ENCODE peak calls at places on chromosome 16, in ten cellular contexts. C is ELR; M is HCT116; P is NCI-H2029; E is COR-L47; O is cardiac muscle cell; F is anterior cingulate cortex; X is A549; T is CD4-positive, alpha-beta T cell; W is NCI-H1930. I is an unnamed sample.

GRCh38 chr16:57977418-57978069 is 6.6 kb upstream of the CNGB1 start:
- DNase-seq in C (no peak), M (no peak), P (no peak), E (no peak), O (no peak), F (no peak), X (peak), T (no peak), W (no peak), I (no peak)

GRCh38 chr16:19595043-19595767 is 39.7 kb downstream of the VPS35L start:
- DNase-seq in C (peak), M (no peak), P (no peak), E (no peak), O (peak), F (no peak), X (peak), T (no peak), W (no peak), I (no peak)

GRCh38 chr16:10114411-10114810 is 67.8 kb downstream of the GRIN2A start:
- DNase-seq in C (peak), M (no peak), P (no peak), E (no peak), O (no peak), F (no peak), X (no peak), T (no peak), W (no peak), I (no peak)

GRCh38 chr16:78487471-78487870 is 388.0 kb downstream of the WWOX start:
- DNase-seq in C (no peak), M (no peak), P (no peak), E (no peak), O (no peak), F (no peak), X (no peak), T (no peak), W (no peak), I (no peak)

GRCh38 chr16:54194008-54194731 is 92.4 kb downstream of the IRX3 start:
- DNase-seq in C (peak), M (no peak), P (peak), E (no peak), O (peak), F (peak), X (no peak), T (no peak), W (no peak), I (no peak)

GRCh38 chr16:80988756-80989155 is 17.9 kb downstream of the CMC2 start:
- DNase-seq in C (no peak), M (no peak), P (no peak), E (no peak), O (no peak), F (no peak), X (no peak), T (no peak), W (no peak), I (no peak)

GRCh38 chr16:24309222-24309905 is 53.2 kb downstream of the CACNG3 start:
- DNase-seq in C (peak), M (peak), P (peak), E (no peak), O (peak), F (no peak), X (peak), T (no peak), W (no peak), I (no peak)

GRCh38 chr16:12027091-12027490 is 50.6 kb downstream of the SNX29 start:
- DNase-seq in C (no peak), M (peak), P (peak), E (peak), O (no peak), F (no peak), X (no peak), T (no peak), W (no peak), I (peak)

GRCh38 chr16:86490859-86491642 is 19.3 kb upstream of the FOXF1 start:
- DNase-seq in C (peak), M (no peak), P (no peak), E (no peak), O (no peak), F (no peak), X (no peak), T (no peak), W (no peak), I (no peak)

GRCh38 chr16:21656795-21657768 is 4.7 kb upstream of the IGSF6 start:
- DNase-seq in C (peak), M (peak), P (peak), E (peak), O (peak), F (no peak), X (peak), T (peak), W (peak), I (peak)

GRCh38 chr16:29232811-29233704 is 173.5 kb downstream of the NPIPB11 start:
- DNase-seq in C (no peak), M (no peak), P (no peak), E (no peak), O (no peak), F (no peak), X (no peak), T (no peak), W (no peak), I (no peak)

GRCh38 chr16:56600398-56600999 is 7.9 kb upstream of the MT2A start:
- DNase-seq in C (peak), M (peak), P (no peak), E (peak), O (peak), F (no peak), X (peak), T (no peak), W (no peak), I (peak)

GRCh38 chr16:6484121-6484520 is 848.5 kb upstream of the RBFOX1 start:
- DNase-seq in C (no peak), M (no peak), P (no peak), E (no peak), O (no peak), F (no peak), X (no peak), T (no peak), W (no peak), I (no peak)

GRCh38 chr16:72291531-72291981 is 119.6 kb upstream of the PMFBP1 start:
- DNase-seq in C (peak), M (peak), P (no peak), E (no peak), O (peak), F (no peak), X (peak), T (no peak), W (no peak), I (no peak)

GRCh38 chr16:85048921-85049562 is 21.4 kb downstream of the KIAA0513 start:
- DNase-seq in C (no peak), M (no peak), P (peak), E (no peak), O (no peak), F (peak), X (no peak), T (no peak), W (no peak), I (no peak)

GRCh38 chr16:82884320-82884898 is 257.6 kb downstream of the CDH13 start:
- DNase-seq in C (no peak), M (no peak), P (no peak), E (no peak), O (no peak), F (no peak), X (no peak), T (no peak), W (no peak), I (no peak)

GRCh38 chr16:85055503-85056210 is 28.1 kb downstream of the KIAA0513 start:
- DNase-seq in C (peak), M (no peak), P (no peak), E (no peak), O (peak), F (peak), X (no peak), T (peak), W (no peak), I (no peak)

GRCh38 chr16:46728804-46729203 is 19.3 kb downstream of the MYLK3 start:
- DNase-seq in C (no peak), M (no peak), P (no peak), E (no peak), O (no peak), F (no peak), X (no peak), T (no peak), W (no peak), I (no peak)

GRCh38 chr16:46757339-46758050 is 9.4 kb upstream of the MYLK3 start:
- DNase-seq in C (no peak), M (no peak), P (peak), E (peak), O (peak), F (no peak), X (no peak), T (no peak), W (no peak), I (peak)

GRCh38 chr16:82083710-82084353 is 48.8 kb downstream of the HSD17B2 start:
- DNase-seq in C (no peak), M (no peak), P (no peak), E (no peak), O (no peak), F (no peak), X (no peak), T (no peak), W (no peak), I (no peak)

GRCh38 chr16:47392114-47392513 is 68.7 kb downstream of the ITFG1 start:
- DNase-seq in C (peak), M (peak), P (peak), E (no peak), O (peak), F (no peak), X (no peak), T (no peak), W (no peak), I (no peak)

GRCh38 chr16:14303654-14304394 is 232.7 kb downstream of the MRTFB start:
- DNase-seq in C (no peak), M (no peak), P (no peak), E (no peak), O (no peak), F (no peak), X (no peak), T (no peak), W (no peak), I (no peak)

GRCh38 chr16:2339521-2340484 is 725 bp downstream of the ABCA3 start:
- DNase-seq in C (peak), M (no peak), P (peak), E (peak), O (peak), F (peak), X (peak), T (peak), W (peak), I (no peak)

GRCh38 chr16:50371936-50372595 is 3.3 kb upstream of the BRD7 start:
- DNase-seq in C (peak), M (no peak), P (no peak), E (peak), O (peak), F (no peak), X (no peak), T (no peak), W (no peak), I (no peak)

GRCh38 chr16:88726981-88727380 is 20.7 kb downstream of the CTU2 start:
- DNase-seq in C (no peak), M (no peak), P (no peak), E (no peak), O (no peak), F (no peak), X (no peak), T (no peak), W (no peak), I (no peak)

GRCh38 chr16:2663553-2664521 is 18.5 kb upstream of the KCTD5 start:
- DNase-seq in C (peak), M (no peak), P (no peak), E (no peak), O (peak), F (no peak), X (no peak), T (no peak), W (no peak), I (no peak)

GRCh38 chr16:67729636-67730248 is 10.6 kb upstream of the GFOD2 start:
- DNase-seq in C (no peak), M (no peak), P (no peak), E (no peak), O (no peak), F (no peak), X (no peak), T (no peak), W (no peak), I (no peak)

GRCh38 chr16:87060026-87060986 is 256.9 kb downstream of the C16orf95 start:
- DNase-seq in C (peak), M (no peak), P (no peak), E (no peak), O (peak), F (no peak), X (peak), T (no peak), W (no peak), I (no peak)

GRCh38 chr16:88747588-88748301 is 37.3 kb downstream of the PIEZO1 start:
- DNase-seq in C (peak), M (peak), P (peak), E (no peak), O (peak), F (no peak), X (peak), T (no peak), W (peak), I (no peak)

GRCh38 chr16:67551972-67552371 is 10.4 kb upstream of the CTCF start:
- DNase-seq in C (no peak), M (no peak), P (no peak), E (peak), O (no peak), F (no peak), X (no peak), T (no peak), W (no peak), I (no peak)

GRCh38 chr16:75494696-75495601 is at the start of gene CHST6:
- DNase-seq in C (peak), M (no peak), P (no peak), E (no peak), O (peak), F (peak), X (peak), T (no peak), W (peak), I (no peak)

GRCh38 chr16:87713469-87714229 is 52.1 kb downstream of the KLHDC4 start:
- DNase-seq in C (no peak), M (no peak), P (no peak), E (no peak), O (no peak), F (no peak), X (no peak), T (peak), W (no peak), I (no peak)

GRCh38 chr16:53142823-53143568 is 88.2 kb downstream of the CHD9 start:
- DNase-seq in C (peak), M (no peak), P (no peak), E (no peak), O (no peak), F (no peak), X (peak), T (no peak), W (no peak), I (no peak)

GRCh38 chr16:8901318-8901861 is 19.2 kb downstream of the LITAFD start:
- DNase-seq in C (no peak), M (no peak), P (no peak), E (no peak), O (no peak), F (no peak), X (no peak), T (no peak), W (no peak), I (no peak)